ENCODE peak calls at places on chromosomes 13 and 19, in six cellular contexts. O is frontal cortex; V is mammary epithelial cell; J is activated CD8-positive, alpha-beta T cell treated with anti-CD3 and anti-CD28 coated beads for 36 hours; I is KBM-7; Z is NCI-H446 treated with DMSO at 0.1 percent for 48 hours. G is an unnamed sample.

GRCh38 chr13:43879323-43880181 is at the start of the genes CCDC122 and LACC1:
- DNase-seq in O (peak), V (peak), J (peak), I (peak), Z (no peak), G (peak)

GRCh38 chr13:31261241-31261640 is 61.5 kb downstream of the B3GLCT start:
- DNase-seq in O (no peak), V (peak), J (no peak), I (no peak), Z (no peak), G (no peak)

GRCh38 chr19:47020132-47020805 is 632 bp downstream of the NPAS1 start:
- DNase-seq in O (no peak), V (no peak), J (no peak), I (peak), Z (no peak), G (no peak)

GRCh38 chr19:7505682-7506384 is 10.1 kb upstream of the ZNF358 start:
- DNase-seq in O (peak), V (no peak), J (peak), I (peak), Z (no peak), G (peak)

GRCh38 chr19:1399745-1400144 is 1.6 kb downstream of the GAMT start:
- DNase-seq in O (no peak), V (no peak), J (no peak), I (no peak), Z (no peak), G (no peak)

GRCh38 chr19:2350656-2351055 is 9.4 kb upstream of the TMPRSS9 start:
- DNase-seq in O (no peak), V (no peak), J (no peak), I (no peak), Z (no peak), G (no peak)

GRCh38 chr13:94419304-94419943 is 60.1 kb downstream of the DCT start:
- DNase-seq in O (no peak), V (peak), J (peak), I (peak), Z (no peak), G (no peak)

GRCh38 chr19:23521471-23521870 is 126.2 kb upstream of the ZNF91 start:
- DNase-seq in O (no peak), V (peak), J (no peak), I (no peak), Z (no peak), G (no peak)

G was measured in NCI-H345.